ENCODE peak calls at places on chromosomes 1 and 21, in nine cellular contexts. W is skeletal muscle cell; Y is activated CD4-positive, alpha-beta T cell treated with anti-CD3 and anti-CD28 coated beads for 36 hours; H is activated T-cell treated with anti-CD3 and anti-CD28 coated beads for 48 hours; L is stimulated activated CD8-positive, alpha-beta memory T cell treated with anti-CD3 and anti-CD28 coated beads, Interleukin-2, amount 100 ng/mL, for 48 hours; X is GM06990; Z is ureter; P is stomach; K is neural crest cell. M is an unnamed sample.

GRCh38 chr21:31557421-31557955 is 102.0 kb upstream of the SOD1 start:
- DNase-seq in L (no peak), Z (no peak), K (peak), H (peak), W (no peak), Y (peak), P (peak), X (peak), M (no peak)

GRCh38 chr1:80194221-80194620 is 1187.7 kb upstream of the ADGRL4 start:
- DNase-seq in P (no peak), H (no peak), Y (no peak), L (no peak), K (no peak), Z (no peak), X (no peak), W (no peak), M (no peak)

GRCh38 chr21:31347435-31348032 is 3.5 kb upstream of the TIAM1 start:
- DNase-seq in P (no peak), H (no peak), L (no peak), Y (no peak), W (no peak), Z (no peak), X (no peak), K (peak), M (peak)

GRCh38 chr1:162939035-162939434 is 78.1 kb upstream of the CCDC190 start:
- DNase-seq in Y (no peak), H (no peak), Z (no peak), L (no peak), W (no peak), P (no peak), X (no peak), K (no peak), M (no peak)

GRCh38 chr1:25702101-25702775 is 85.6 kb downstream of the MAN1C1 start:
- DNase-seq in W (no peak), K (no peak), X (no peak), H (no peak), Z (no peak), P (no peak), Y (no peak), L (no peak), M (no peak)

GRCh38 chr21:30986966-30987365 is 51.3 kb downstream of the KRTAP19-8 start:
- DNase-seq in L (no peak), W (no peak), H (no peak), Y (no peak), K (no peak), Z (no peak), P (no peak), X (no peak), M (no peak)

GRCh38 chr1:203278087-203278884 is 27.0 kb upstream of the BTG2 start:
- DNase-seq in Y (peak), H (no peak), W (peak), L (no peak), X (no peak), K (peak), Z (peak), P (peak), M (no peak)

GRCh38 chr1:180606109-180606508 is 25.7 kb upstream of the XPR1 start:
- DNase-seq in Z (no peak), W (no peak), H (no peak), Y (no peak), K (no peak), L (no peak), P (no peak), X (no peak), M (no peak)

GRCh38 chr1:22314676-22315075 is 137.0 kb upstream of the ZBTB40 start:
- DNase-seq in K (no peak), X (no peak), Z (peak), Y (no peak), H (no peak), L (no peak), P (no peak), W (no peak), M (no peak)

GRCh38 chr1:33111965-33112364 is 31.0 kb downstream of the AZIN2 start:
- DNase-seq in L (no peak), H (no peak), P (no peak), Y (no peak), W (no peak), K (no peak), Z (peak), X (no peak), M (no peak)

GRCh38 chr1:9447215-9447960 is 91.9 kb upstream of the SLC25A33 start:
- DNase-seq in L (no peak), P (no peak), K (no peak), Y (no peak), H (no peak), X (no peak), Z (no peak), W (no peak), M (no peak)

GRCh38 chr1:10399487-10399917 is 638 bp downstream of the PGD start:
- DNase-seq in K (peak), W (no peak), L (peak), X (no peak), H (peak), Z (no peak), Y (peak), P (no peak), M (no peak)

GRCh38 chr1:23742670-23743286 is 493 bp upstream of the ELOA start:
- DNase-seq in L (no peak), W (no peak), Y (no peak), H (no peak), P (no peak), Z (peak), X (no peak), K (no peak), M (no peak)